ENCODE peak calls at places on chromosome 18, in ten cellular contexts. K, V, N, D, H, F, W, Y, O and Z are unnamed samples.

GRCh38 chr18:23526516-23527063 is 23.3 kb downstream of the RMC1 start:
- DNase-seq in F (no peak), W (peak), N (peak), V (no peak), H (no peak), K (no peak), O (no peak), D (no peak), Y (no peak), Z (no peak)

GRCh38 chr18:62938451-62938850 is 223.1 kb downstream of the PHLPP1 start:
- DNase-seq in W (no peak), F (no peak), V (no peak), N (no peak), O (no peak), H (no peak), D (no peak), Y (no peak), K (no peak), Z (no peak)

GRCh38 chr18:74268933-74269620 is 22.7 kb downstream of the CYB5A start:
- DNase-seq in K (no peak), O (no peak), V (no peak), W (no peak), F (no peak), N (no peak), Y (no peak), H (no peak), D (no peak), Z (no peak)

GRCh38 chr18:76357174-76357573 is 137.9 kb downstream of the ZNF516 start:
- DNase-seq in W (no peak), O (no peak), K (no peak), F (no peak), Y (no peak), V (no peak), H (no peak), N (no peak), D (no peak), Z (no peak)

GRCh38 chr18:3950668-3951413 is 500.9 kb downstream of the TGIF1 start:
- DNase-seq in D (no peak), V (no peak), Y (no peak), W (no peak), F (no peak), K (no peak), N (no peak), H (no peak), O (no peak), Z (no peak)

GRCh38 chr18:12930908-12931307 is 16.9 kb upstream of the SEH1L start:
- DNase-seq in F (no peak), N (no peak), O (no peak), Y (no peak), D (no peak), H (no peak), K (no peak), V (no peak), W (no peak), Z (no peak)

GRCh38 chr18:36828157-36828629 is 609 bp downstream of the TPGS2 start:
- DNase-seq in V (peak), F (peak), O (peak), W (peak), N (no peak), Y (no peak), H (peak), K (peak), D (peak), Z (no peak)

GRCh38 chr18:3350566-3351527 is 88.9 kb downstream of the MYL12B start:
- DNase-seq in H (no peak), D (no peak), K (no peak), V (no peak), Y (no peak), O (no peak), F (peak), N (no peak), W (peak), Z (peak)

GRCh38 chr18:26869640-26870039 is 4.1 kb upstream of the AQP4 start:
- DNase-seq in Y (no peak), O (no peak), F (no peak), K (no peak), H (no peak), W (no peak), D (no peak), V (no peak), N (no peak), Z (no peak)

GRCh38 chr18:39480494-39481245 is 1915.1 kb upstream of the CELF4 start:
- DNase-seq in H (no peak), N (no peak), F (no peak), O (no peak), D (no peak), Y (no peak), V (no peak), K (no peak), W (no peak), Z (no peak)

GRCh38 chr18:12403601-12404506 is 3.9 kb upstream of the PRELID3A start:
- DNase-seq in Y (no peak), F (peak), O (no peak), K (no peak), V (no peak), D (no peak), H (no peak), N (peak), W (peak), Z (peak)

GRCh38 chr18:35376742-35377695 is at the start of gene ZNF396:
- DNase-seq in W (peak), O (peak), K (peak), H (peak), D (peak), F (peak), Y (peak), N (peak), V (peak), Z (no peak)

GRCh38 chr18:58572181-58572580 is 56.7 kb downstream of the ALPK2 start:
- DNase-seq in N (no peak), H (no peak), Y (no peak), D (no peak), W (peak), F (peak), O (no peak), V (no peak), K (no peak), Z (peak)

GRCh38 chr18:59140287-59140885 is 702 bp downstream of the SEC11C start:
- DNase-seq in O (peak), W (peak), Y (no peak), N (no peak), D (no peak), F (no peak), V (peak), H (peak), K (peak), Z (peak)

GRCh38 chr18:78082776-78083175 is 833.1 kb downstream of the GALR1 start:
- DNase-seq in F (no peak), V (no peak), K (no peak), N (no peak), Y (no peak), W (no peak), D (no peak), O (no peak), H (no peak), Z (no peak)

GRCh38 chr18:22539045-22539444 is 121.3 kb upstream of the CTAGE1 start:
- DNase-seq in F (no peak), H (peak), N (peak), V (no peak), O (no peak), Y (no peak), K (no peak), W (no peak), D (no peak), Z (no peak)

GRCh38 chr18:49072524-49072934 is 121.8 kb upstream of the SMAD7 start:
- DNase-seq in O (no peak), N (no peak), W (no peak), K (no peak), V (no peak), D (no peak), F (no peak), H (no peak), Y (no peak), Z (no peak)

GRCh38 chr18:36379426-36379984 is 82.0 kb downstream of the FHOD3 start:
- DNase-seq in K (no peak), W (no peak), N (no peak), D (no peak), V (no peak), H (no peak), F (no peak), O (no peak), Y (no peak), Z (no peak)

GRCh38 chr18:62407660-62408059 is 82.5 kb downstream of the TNFRSF11A start:
- DNase-seq in H (no peak), V (no peak), O (no peak), F (no peak), K (no peak), W (no peak), Y (no peak), N (no peak), D (no peak), Z (no peak)

GRCh38 chr18:58512161-58512581 is 116.7 kb downstream of the ALPK2 start:
- DNase-seq in W (no peak), K (no peak), N (no peak), O (no peak), D (no peak), H (no peak), V (no peak), Y (no peak), F (no peak), Z (no peak)

GRCh38 chr18:26547302-26548143 is 830 bp downstream of the KCTD1 start:
- DNase-seq in F (peak), W (no peak), H (peak), K (no peak), O (peak), V (peak), Y (no peak), N (peak), D (peak), Z (no peak)

GRCh38 chr18:13485604-13486003 is 240.8 kb downstream of the FAM210A start:
- DNase-seq in N (no peak), K (no peak), Y (no peak), O (no peak), W (no peak), F (no peak), H (no peak), V (no peak), D (no peak), Z (no peak)

GRCh38 chr18:79945118-79946042 is 6.1 kb downstream of the SLC66A2 start:
- DNase-seq in O (no peak), D (no peak), Y (no peak), V (no peak), F (no peak), H (no peak), K (no peak), W (no peak), N (peak), Z (no peak)

GRCh38 chr18:54626779-54627178 is 35.7 kb downstream of the DYNAP start:
- DNase-seq in V (no peak), H (no peak), K (no peak), O (no peak), D (no peak), W (no peak), F (no peak), Y (no peak), N (no peak), Z (no peak)

GRCh38 chr18:56709463-56709862 is 58.3 kb downstream of the WDR7 start:
- DNase-seq in Y (no peak), O (no peak), H (no peak), K (peak), F (peak), D (no peak), N (no peak), V (no peak), W (peak), Z (peak)

GRCh38 chr18:55337908-55338521 is 250.0 kb downstream of the TCF4 start:
- DNase-seq in K (no peak), Y (no peak), H (no peak), V (no peak), N (no peak), F (no peak), O (peak), D (no peak), W (no peak), Z (no peak)

GRCh38 chr18:45287531-45287930 is 327.7 kb upstream of the SLC14A2 start:
- DNase-seq in N (no peak), V (no peak), Y (no peak), W (no peak), O (no peak), F (no peak), K (no peak), H (no peak), D (no peak), Z (no peak)

GRCh38 chr18:68177807-68178702 is 536.9 kb downstream of the TMX3 start:
- DNase-seq in K (no peak), Y (no peak), V (no peak), N (no peak), F (peak), H (no peak), D (no peak), O (no peak), W (peak), Z (peak)

GRCh38 chr18:23259701-23260661 is 124.7 kb downstream of the CABLES1 start:
- DNase-seq in K (peak), V (peak), H (peak), N (peak), Y (no peak), O (peak), W (peak), D (peak), F (peak), Z (no peak)

GRCh38 chr18:59729781-59730180 is 32.6 kb upstream of the CCBE1 start:
- DNase-seq in H (no peak), N (peak), D (no peak), V (no peak), F (no peak), O (no peak), W (no peak), K (no peak), Y (no peak), Z (no peak)

GRCh38 chr18:68997845-68998244 is 200.0 kb downstream of the CCDC102B start:
- DNase-seq in D (no peak), H (no peak), O (no peak), V (no peak), K (no peak), W (no peak), F (no peak), Y (no peak), N (no peak), Z (no peak)

GRCh38 chr18:59009846-59010245 is 129.8 kb upstream of the SEC11C start:
- DNase-seq in F (no peak), D (no peak), K (no peak), V (no peak), W (peak), Y (no peak), N (no peak), O (no peak), H (no peak), Z (no peak)

GRCh38 chr18:12254820-12255511 is 805 bp downstream of the CIDEA start:
- DNase-seq in K (no peak), Y (no peak), W (no peak), O (no peak), V (no peak), F (no peak), N (no peak), D (no peak), H (no peak), Z (no peak)

GRCh38 chr18:73791081-73791480 is 356.6 kb downstream of the FBXO15 start:
- DNase-seq in N (no peak), D (no peak), F (peak), W (no peak), K (no peak), H (no peak), Y (no peak), O (no peak), V (no peak), Z (no peak)

GRCh38 chr18:46070232-46070631 is 1.8 kb downstream of the PSTPIP2 start:
- DNase-seq in V (no peak), K (no peak), N (no peak), H (no peak), D (no peak), O (no peak), Y (no peak), F (no peak), W (no peak), Z (no peak)

GRCh38 chr18:2526320-2526719 is 45.0 kb downstream of the METTL4 start:
- DNase-seq in N (no peak), O (no peak), F (no peak), V (no peak), Y (no peak), H (no peak), W (no peak), D (no peak), K (no peak), Z (no peak)

GRCh38 chr18:50275503-50276036 is 5.8 kb downstream of the MBD1 start:
- DNase-seq in Y (no peak), H (no peak), D (no peak), W (no peak), N (no peak), K (no peak), V (no peak), O (no peak), F (no peak), Z (no peak)

GRCh38 chr18:24979223-24979622 is 372.7 kb downstream of the ZNF521 start:
- DNase-seq in V (no peak), H (no peak), O (no peak), N (no peak), K (no peak), F (no peak), Y (no peak), W (no peak), D (no peak), Z (no peak)